ENCODE peak calls at places on chromosomes 12 and 14, in ten cellular contexts. R is hepatocyte, G is pancreas, B is H7, S is brain microvascular endothelial cell, P is lower lobe of right lung, M is GM23338, V is Peyer's patch, T is left ventricle myocardium inferior, W is ovary. A is an unnamed sample.

GRCh38 chr14:75913183-75913582 is 68.6 kb downstream of the TGFB3 start:
- DNase-seq in R (no peak), W (no peak), P (no peak), M (no peak), B (no peak), T (no peak), V (no peak), G (no peak), S (no peak), A (no peak)

GRCh38 chr12:79933580-79934264 is 1.2 kb downstream of the PPP1R12A start:
- DNase-seq in B (peak; percentile 5), W (no peak), S (peak; percentile 10), G (no peak), T (no peak), P (no peak), V (peak; percentile 53), M (no peak), R (no peak), A (no peak)

GRCh38 chr14:84209021-84209420 is 1320.9 kb upstream of the FLRT2 start:
- DNase-seq in W (no peak), T (no peak), P (no peak), G (no peak), S (peak; percentile 2), B (no peak), R (no peak), V (no peak), M (no peak), A (no peak)

GRCh38 chr12:56565510-56566101 is 44.0 kb downstream of the RBMS2 start:
- DNase-seq in W (peak; percentile 83), T (peak; percentile 82), B (peak; percentile 68), G (no peak), M (peak; percentile 63), S (peak; percentile 54), V (peak; percentile 84), R (peak; percentile 90), P (peak; percentile 67), A (peak; percentile 24)

GRCh38 chr14:67618617-67619063 is 1.1 kb upstream of the ARG2 start:
- DNase-seq in S (peak; percentile 78), T (no peak), B (peak; percentile 53), W (no peak), V (no peak), G (no peak), M (peak; percentile 89), P (no peak), R (peak; percentile 88), A (no peak)

GRCh38 chr12:119457251-119457650 is 122.7 kb downstream of the CCDC60 start:
- DNase-seq in B (peak; percentile 13), P (no peak), V (no peak), T (no peak), W (no peak), R (no peak), M (peak; percentile 58), G (no peak), S (no peak), A (no peak)

GRCh38 chr12:62805517-62805916 is 129.4 kb downstream of the PPM1H start:
- DNase-seq in R (no peak), V (no peak), M (no peak), P (no peak), G (no peak), T (no peak), B (no peak), W (no peak), S (no peak), A (no peak)

GRCh38 chr14:80764921-80765507 is 176.5 kb downstream of the CEP128 start:
- DNase-seq in P (no peak), R (no peak), W (no peak), G (no peak), T (no peak), S (no peak), V (no peak), B (no peak), M (no peak), A (no peak)

GRCh38 chr12:122975790-122976647 is 975 bp downstream of the OGFOD2 start:
- DNase-seq in V (no peak), S (no peak), B (no peak), R (no peak), T (no peak), W (no peak), P (no peak), M (no peak), G (peak; percentile 70), A (no peak)

GRCh38 chr14:58298477-58298879 is at the start of gene ARID4A:
- DNase-seq in P (peak; percentile 91), G (peak; percentile 85), B (no peak), V (peak; percentile 96), M (no peak), S (no peak), T (peak; percentile 83), W (peak; percentile 92), R (no peak), A (peak; percentile 92)

GRCh38 chr12:132323171-132324010 is 6.0 kb downstream of the GALNT9 start:
- DNase-seq in P (no peak), B (no peak), M (no peak), G (peak; percentile 27), W (no peak), T (no peak), R (no peak), V (no peak), S (no peak), A (no peak)

GRCh38 chr14:63770187-63770807 is 42.4 kb upstream of the SGPP1 start:
- DNase-seq in R (peak; percentile 63), G (no peak), P (no peak), B (peak; percentile 57), M (peak; percentile 67), T (no peak), V (peak; percentile 83), W (peak; percentile 32), S (peak; percentile 53), A (peak; percentile 30)

GRCh38 chr14:34465069-34465859 is 3.2 kb upstream of the SPTSSA start:
- DNase-seq in S (peak; percentile 21), P (no peak), W (no peak), V (no peak), M (peak; percentile 45), R (peak; percentile 36), G (no peak), B (no peak), T (no peak), A (no peak)

GRCh38 chr12:89261210-89261609 is 91.1 kb downstream of the DUSP6 start:
- DNase-seq in R (no peak), P (no peak), T (no peak), W (no peak), G (no peak), M (no peak), V (no peak), S (no peak), B (no peak), A (no peak)

GRCh38 chr12:89258240-89258969 is 93.9 kb downstream of the DUSP6 start:
- DNase-seq in V (no peak), P (no peak), G (no peak), W (no peak), R (no peak), M (no peak), B (no peak), S (no peak), T (no peak), A (no peak)

GRCh38 chr12:89261982-89262381 is 90.3 kb downstream of the DUSP6 start:
- DNase-seq in R (no peak), M (no peak), S (no peak), V (no peak), G (no peak), P (no peak), T (no peak), B (no peak), W (no peak), A (no peak)

GRCh38 chr12:89257355-89257754 is 94.9 kb downstream of the DUSP6 start:
- DNase-seq in P (no peak), G (no peak), W (no peak), M (no peak), S (no peak), R (no peak), V (no peak), B (no peak), T (no peak), A (no peak)

DNA sequence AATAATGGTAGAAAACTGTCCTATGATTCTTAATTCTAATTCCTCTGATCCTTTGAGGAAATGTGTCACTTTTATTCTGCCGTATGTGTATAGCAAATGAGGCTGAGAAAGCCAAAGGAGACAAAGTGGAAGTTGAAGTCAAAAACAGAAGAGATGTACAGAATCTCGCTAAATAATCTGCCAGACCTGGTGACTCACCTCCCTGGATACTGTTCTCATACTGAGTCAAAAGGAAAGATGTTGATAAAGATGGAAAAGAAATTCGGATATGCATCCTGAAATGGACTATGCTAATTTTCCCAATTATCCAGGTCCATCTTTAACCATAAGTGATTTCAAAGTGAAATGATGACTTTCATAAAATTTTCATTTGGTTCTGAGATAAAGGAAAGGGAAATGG is 92.5 kb downstream of the DUSP6 start:
- DNase-seq in S (no peak), T (no peak), V (no peak), P (no peak), M (no peak), R (no peak), G (no peak), B (no peak), W (no peak), A (no peak)
- H3K27me3 ChIP-seq in S (no peaks in the 10 kb centered on the region), T (no peaks in the 10 kb centered on the region), V (no peaks in the 10 kb centered on the region), P (no peaks in the 10 kb centered on the region), M (no peaks in the 10 kb centered on the region), R (no peaks in the 10 kb centered on the region), G (no peaks in the 10 kb centered on the region), B (no peaks in the 10 kb centered on the region), W (no peaks in the 10 kb centered on the region), A (no peaks in the 10 kb centered on the region)

GRCh38 chr14:105394714-105395537 is 3.4 kb upstream of the TEX22 start:
- DNase-seq in M (no peak), P (peak; percentile 37), T (no peak), G (peak; percentile 43), W (no peak), V (no peak), S (no peak), B (no peak), R (no peak), A (no peak)
- H3K27me3 ChIP-seq in M (no peaks in the 10 kb centered on the region), P (no peaks in the 10 kb centered on the region), T (no peaks in the 10 kb centered on the region), G (no peaks in the 10 kb centered on the region), W (no peaks in the 10 kb centered on the region), V (no peaks in the 10 kb centered on the region), S (no peaks in the 10 kb centered on the region), B (peaks cover 3% of the 10 kb centered on the region), R (no peaks in the 10 kb centered on the region), A (no peaks in the 10 kb centered on the region)

DNA sequence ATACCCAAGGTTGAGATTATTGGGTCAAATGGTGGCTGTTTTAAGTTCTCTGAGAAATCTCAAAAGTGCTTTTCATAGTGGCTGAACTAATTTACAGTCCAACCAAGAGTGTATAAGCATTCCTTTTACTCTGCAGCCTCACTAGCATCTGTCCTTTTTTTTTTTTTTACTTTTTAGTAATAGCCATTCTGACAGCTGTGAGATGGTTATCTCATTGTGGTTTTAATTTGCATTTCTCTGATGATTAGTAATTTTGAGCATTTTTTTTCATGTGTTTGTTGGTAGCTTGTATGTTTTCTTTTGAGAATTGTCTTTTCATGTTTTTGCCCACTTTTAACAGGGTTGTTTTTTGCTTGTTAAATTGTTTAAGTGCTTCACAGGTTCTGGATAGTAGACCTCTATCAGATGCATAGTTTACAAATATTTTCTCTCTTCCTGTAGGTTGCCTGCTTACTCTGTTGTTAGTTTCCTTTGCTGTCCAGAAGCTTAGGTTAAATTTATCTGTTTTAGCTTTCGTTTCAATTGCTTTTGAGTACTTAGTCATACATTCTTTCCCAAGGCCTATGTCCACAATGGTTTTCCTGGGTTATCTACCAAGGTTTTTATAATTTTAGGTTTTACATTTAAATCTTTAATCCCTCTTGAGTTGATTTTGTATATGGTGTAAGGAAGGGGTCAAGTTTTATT is 881.3 kb upstream of the SEL1L start:
- DNase-seq in R (no peak), M (no peak), S (no peak), T (no peak), B (no peak), G (no peak), W (no peak), V (no peak), P (no peak), A (no peak)
- H3K27me3 ChIP-seq in R (no peaks in the 10 kb centered on the region), M (no peaks in the 10 kb centered on the region), S (no peaks in the 10 kb centered on the region), T (no peaks in the 10 kb centered on the region), B (no peaks in the 10 kb centered on the region), G (no peaks in the 10 kb centered on the region), W (no peaks in the 10 kb centered on the region), V (no peaks in the 10 kb centered on the region), P (no peaks in the 10 kb centered on the region), A (no peaks in the 10 kb centered on the region)

GRCh38 chr12:121259074-121259473 is 37.4 kb downstream of the CAMKK2 start:
- DNase-seq in G (no peak), W (no peak), B (no peak), R (no peak), S (no peak), P (no peak), M (no peak), T (no peak), V (no peak), A (no peak)
- H3K27me3 ChIP-seq in G (no peaks in the 10 kb centered on the region), W (no peaks in the 10 kb centered on the region), B (no peaks in the 10 kb centered on the region), R (no peaks in the 10 kb centered on the region), S (no peaks in the 10 kb centered on the region), P (no peaks in the 10 kb centered on the region), M (no peaks in the 10 kb centered on the region), T (no peaks in the 10 kb centered on the region), V (no peaks in the 10 kb centered on the region), A (no peaks in the 10 kb centered on the region)

A was measured in WERI-Rb-1.